ENCODE peak calls at places on chromosomes 5 and 9, in four cellular contexts. One of them, this sample, is unnamed. For H3K9me3, the result is how much of the 10 kb centered on the place peaks cover.

GRCh38 chr5:107331882-107332281 is 338.9 kb downstream of the EFNA5 start:
- DNase-seq in tibial artery: no peak
- DNase-seq in AG04450: no peak
- DNase-seq in breast epithelium: no peak
- DNase-seq in this sample: no peak

GRCh38 chr9:6889868-6890267 is 132.1 kb downstream of the KDM4C start:
- DNase-seq in tibial artery: no peak
- DNase-seq in AG04450: no peak
- DNase-seq in breast epithelium: no peak
- DNase-seq in this sample: no peak

GRCh38 chr5:3361811-3362605 is 233.6 kb upstream of the IRX1 start:
- DNase-seq in AG04450: no peak
- DNase-seq in breast epithelium: no peak
- DNase-seq in tibial artery: no peak
- DNase-seq in this sample: no peak

GRCh38 chr5:112847306-112847705 is 13.8 kb upstream of the SRP19 start:
- DNase-seq in tibial artery: no peak
- DNase-seq in AG04450: no peak
- DNase-seq in breast epithelium: no peak
- DNase-seq in this sample: no peak

GRCh38 chr9:134871941-134872340 is 8.7 kb upstream of the FCN2 start:
- DNase-seq in AG04450: peak
- DNase-seq in tibial artery: no peak
- DNase-seq in breast epithelium: no peak
- DNase-seq in this sample: no peak

GRCh38 chr5:133839721-133840120 is 128.7 kb downstream of the C5orf15 start:
- DNase-seq in AG04450: no peak
- DNase-seq in tibial artery: no peak
- DNase-seq in breast epithelium: no peak
- DNase-seq in this sample: no peak

GRCh38 chr5:149798466-149798865 is 68.4 kb downstream of the PPARGC1B start:
- DNase-seq in AG04450: no peak
- DNase-seq in tibial artery: no peak
- DNase-seq in breast epithelium: no peak
- DNase-seq in this sample: no peak

GRCh38 chr5:55319481-55319880 is 11.7 kb downstream of the MTREX start:
- DNase-seq in tibial artery: no peak
- DNase-seq in AG04450: no peak
- DNase-seq in breast epithelium: no peak
- DNase-seq in this sample: no peak

GRCh38 chr5:18433336-18433735 is 799.1 kb downstream of the TAF11L14 start:
- DNase-seq in AG04450: no peak
- DNase-seq in tibial artery: no peak
- DNase-seq in breast epithelium: no peak
- DNase-seq in this sample: no peak

GRCh38 chr5:171835066-171835465 is 49.4 kb downstream of the SMIM23 start:
- DNase-seq in breast epithelium: no peak
- DNase-seq in tibial artery: no peak
- DNase-seq in AG04450: no peak
- DNase-seq in this sample: no peak

GRCh38 chr9:133552236-133552635 is 17.7 kb downstream of the ADAMTSL2 start:
- DNase-seq in AG04450: no peak
- DNase-seq in breast epithelium: no peak
- DNase-seq in tibial artery: no peak
- DNase-seq in this sample: no peak

GRCh38 chr5:154480847-154481246 is 2.8 kb upstream of the HAND1 start:
- DNase-seq in breast epithelium: no peak
- DNase-seq in AG04450: no peak
- DNase-seq in tibial artery: no peak
- DNase-seq in this sample: no peak

GRCh38 chr5:154481584-154482381 is 3.8 kb upstream of the HAND1 start:
- DNase-seq in AG04450: no peak
- DNase-seq in tibial artery: no peak
- DNase-seq in breast epithelium: no peak
- DNase-seq in this sample: no peak

GRCh38 chr5:154478752-154479159 is 729 bp upstream of the HAND1 start:
- DNase-seq in AG04450: no peak
- DNase-seq in tibial artery: no peak
- DNase-seq in breast epithelium: no peak
- DNase-seq in this sample: no peak

GRCh38 chr5:154479160-154479943 is 1.3 kb upstream of the HAND1 start:
- DNase-seq in breast epithelium: no peak
- DNase-seq in AG04450: no peak
- DNase-seq in tibial artery: no peak
- DNase-seq in this sample: no peak

DNA sequence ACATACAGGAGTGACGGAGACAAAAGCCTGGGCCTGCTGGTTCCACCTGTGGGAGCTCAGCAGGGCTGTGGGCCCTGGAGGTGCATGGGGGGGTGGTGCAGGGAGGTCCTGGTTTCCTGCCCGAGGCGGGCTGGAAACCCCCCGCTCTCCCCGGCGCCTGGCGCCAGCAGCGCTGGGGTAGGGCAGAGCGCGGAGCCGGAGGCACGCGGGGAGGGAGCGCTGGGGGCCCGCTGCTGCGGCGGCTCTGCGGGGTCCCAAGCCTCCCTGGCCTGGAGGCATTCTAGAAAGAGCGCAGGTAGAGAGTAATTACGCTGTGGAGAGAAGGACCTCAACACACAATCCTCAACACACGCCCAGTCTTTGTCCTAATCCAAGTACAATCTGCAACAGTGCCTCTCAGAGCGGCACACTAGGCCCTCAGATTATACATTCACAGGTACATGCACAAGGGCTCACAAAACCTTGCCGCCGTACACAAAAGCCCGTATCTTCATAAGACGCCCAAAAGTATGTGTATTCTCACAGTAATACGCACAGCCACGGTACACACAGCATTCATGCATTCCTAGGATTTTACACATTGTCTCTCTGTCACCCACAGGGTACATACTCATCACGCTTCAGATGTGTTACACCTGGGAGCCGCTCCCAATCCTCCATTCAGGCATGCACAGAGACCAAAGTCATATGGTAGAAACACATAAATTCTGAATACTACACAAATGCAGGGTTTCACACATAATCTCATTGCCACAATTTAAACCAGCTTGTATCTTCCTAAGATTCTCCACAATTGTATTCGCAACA is 2.1 kb upstream of the HAND1 start:
- DNase-seq in AG04450: no peak
- DNase-seq in breast epithelium: no peak
- DNase-seq in tibial artery: no peak
- DNase-seq in this sample: no peak
- H3K9me3 ChIP-seq in AG04450: under half
- H3K9me3 ChIP-seq in breast epithelium: under half
- H3K9me3 ChIP-seq in tibial artery: under half
- H3K9me3 ChIP-seq in this sample: under half

GRCh38 chr5:178492278-178492677 is 97.9 kb downstream of the COL23A1 start:
- DNase-seq in breast epithelium: no peak
- DNase-seq in tibial artery: no peak
- DNase-seq in AG04450: no peak
- DNase-seq in this sample: no peak
- H3K9me3 ChIP-seq in breast epithelium: under half
- H3K9me3 ChIP-seq in tibial artery: under half
- H3K9me3 ChIP-seq in AG04450: half or more
- H3K9me3 ChIP-seq in this sample: under half

DNA sequence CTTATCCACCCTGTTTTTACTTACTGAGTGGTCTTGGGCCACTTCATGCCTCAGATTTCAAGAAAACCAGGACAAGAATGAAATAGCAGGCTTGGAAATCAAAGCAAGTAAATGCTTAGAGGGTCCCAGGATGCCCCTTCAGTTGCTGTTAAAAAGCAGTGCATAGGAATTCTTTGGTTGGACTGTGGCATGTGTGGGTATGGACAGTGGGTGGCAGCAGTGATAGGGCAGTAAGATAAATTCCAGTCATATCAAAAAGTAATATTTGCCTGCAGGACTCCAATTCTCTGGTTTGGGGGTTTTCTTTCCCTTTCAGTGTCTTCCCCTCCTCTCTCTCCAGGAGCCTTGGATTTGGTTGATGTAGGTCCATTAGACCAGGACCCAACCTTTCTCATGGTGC is 306.7 kb upstream of the CLINT1 start:
- DNase-seq in AG04450: no peak
- DNase-seq in tibial artery: no peak
- DNase-seq in breast epithelium: no peak
- DNase-seq in this sample: no peak
- H3K9me3 ChIP-seq in AG04450: under half
- H3K9me3 ChIP-seq in tibial artery: under half
- H3K9me3 ChIP-seq in breast epithelium: under half
- H3K9me3 ChIP-seq in this sample: under half

GRCh38 chr5:40171971-40172370 is 507.7 kb upstream of the PTGER4 start:
- DNase-seq in tibial artery: no peak
- DNase-seq in breast epithelium: no peak
- DNase-seq in AG04450: peak
- DNase-seq in this sample: no peak
- H3K9me3 ChIP-seq in tibial artery: under half
- H3K9me3 ChIP-seq in breast epithelium: under half
- H3K9me3 ChIP-seq in AG04450: under half
- H3K9me3 ChIP-seq in this sample: under half

GRCh38 chr5:124383693-124384092 is 362.7 kb downstream of the ZNF608 start:
- DNase-seq in breast epithelium: no peak
- DNase-seq in AG04450: no peak
- DNase-seq in tibial artery: no peak
- DNase-seq in this sample: no peak
- H3K9me3 ChIP-seq in breast epithelium: under half
- H3K9me3 ChIP-seq in AG04450: under half
- H3K9me3 ChIP-seq in tibial artery: under half
- H3K9me3 ChIP-seq in this sample: under half

GRCh38 chr5:141421489-141421855 is 621 bp downstream of the PCDHGA11 start:
- DNase-seq in AG04450: no peak
- DNase-seq in breast epithelium: no peak
- DNase-seq in tibial artery: no peak
- DNase-seq in this sample: no peak

GRCh38 chr5:141420855-141421488 is at the start of gene PCDHGA11:
- DNase-seq in AG04450: no peak
- DNase-seq in breast epithelium: no peak
- DNase-seq in tibial artery: peak
- DNase-seq in this sample: no peak

GRCh38 chr5:141422742-141423291 is 2.0 kb downstream of the PCDHGA11 start:
- DNase-seq in tibial artery: no peak
- DNase-seq in breast epithelium: no peak
- DNase-seq in AG04450: no peak
- DNase-seq in this sample: no peak

GRCh38 chr5:141413540-141414069 is 818 bp downstream of the PCDHGA10 start:
- DNase-seq in AG04450: no peak
- DNase-seq in breast epithelium: no peak
- DNase-seq in tibial artery: no peak
- DNase-seq in this sample: no peak

GRCh38 chr5:141419074-141419880 is 1.6 kb upstream of the PCDHGA11 start:
- DNase-seq in breast epithelium: no peak
- DNase-seq in AG04450: no peak
- DNase-seq in tibial artery: no peak
- DNase-seq in this sample: no peak
- H3K9me3 ChIP-seq in breast epithelium: half or more
- H3K9me3 ChIP-seq in AG04450: half or more
- H3K9me3 ChIP-seq in tibial artery: half or more
- H3K9me3 ChIP-seq in this sample: under half

This sample was measured in T-helper 17 cell.